ENCODE peak calls at places on chromosomes 13 and 19, in ten cellular contexts. I, C, U, J, V, N, G, Q, Z and E are unnamed samples.

GRCh38 chr13:35720690-35721554 is 244.4 kb upstream of the MAB21L1 start:
- DNase-seq in I (peak), C (peak), U (peak), J (peak), V (peak), N (peak), G (no peak), Q (peak), Z (peak), E (peak)

GRCh38 chr19:47415953-47416666 is 3.2 kb downstream of the MEIS3 start:
- DNase-seq in I (no peak), C (no peak), U (no peak), J (no peak), V (peak), N (no peak), G (no peak), Q (no peak), Z (no peak), E (no peak)

GRCh38 chr13:77980592-77980991 is 62.0 kb upstream of the EDNRB start:
- DNase-seq in I (no peak), C (no peak), U (no peak), J (no peak), V (no peak), N (no peak), G (no peak), Q (no peak), Z (no peak), E (peak)

GRCh38 chr13:57629821-57630235 is 1.7 kb upstream of the PCDH17 start:
- DNase-seq in I (no peak), C (peak), U (no peak), J (peak), V (no peak), N (peak), G (no peak), Q (no peak), Z (peak), E (peak)

GRCh38 chr13:79128158-79128557 is 277.9 kb downstream of the RBM26 start:
- DNase-seq in I (no peak), C (no peak), U (peak), J (no peak), V (peak), N (no peak), G (peak), Q (no peak), Z (no peak), E (no peak)

GRCh38 chr13:95833713-95834112 is 156.8 kb downstream of the DNAJC3 start:
- DNase-seq in I (no peak), C (no peak), U (no peak), J (no peak), V (no peak), N (no peak), G (no peak), Q (no peak), Z (no peak), E (peak)

GRCh38 chr13:19601749-19602725 is 31.4 kb upstream of the MPHOSPH8 start:
- DNase-seq in I (peak), C (peak), U (peak), J (peak), V (peak), N (peak), G (no peak), Q (no peak), Z (peak), E (peak)

GRCh38 chr19:15112385-15112784 is 5.2 kb downstream of the SYDE1 start:
- DNase-seq in I (no peak), C (peak), U (peak), J (peak), V (no peak), N (peak), G (no peak), Q (peak), Z (peak), E (no peak)

GRCh38 chr13:99191900-99192399 is 8.7 kb upstream of the UBAC2 start:
- DNase-seq in I (no peak), C (no peak), U (no peak), J (no peak), V (no peak), N (no peak), G (no peak), Q (no peak), Z (no peak), E (no peak)

GRCh38 chr13:40539954-40540706 is 126.3 kb downstream of the FOXO1 start:
- DNase-seq in I (peak), C (no peak), U (peak), J (no peak), V (no peak), N (no peak), G (no peak), Q (peak), Z (no peak), E (peak)

GRCh38 chr19:41218615-41219507 is at the start of gene AXL:
- DNase-seq in I (peak), C (peak), U (peak), J (peak), V (no peak), N (peak), G (no peak), Q (peak), Z (peak), E (peak)

GRCh38 chr13:49348748-49349147 is 95.1 kb downstream of the CAB39L start:
- DNase-seq in I (no peak), C (peak), U (no peak), J (no peak), V (no peak), N (peak), G (no peak), Q (no peak), Z (no peak), E (no peak)

GRCh38 chr19:45305421-45305820 is 17.3 kb downstream of the CKM start:
- DNase-seq in I (no peak), C (no peak), U (peak), J (no peak), V (no peak), N (no peak), G (no peak), Q (no peak), Z (no peak), E (no peak)
- TF ChIP-seq MAX in I (no peak), C (no peak), U (no peak), J (no peak), V (no peak), N (no peak), G (no peak), Q (no peak), Z (no peak), E (no peak)

GRCh38 chr19:35295792-35296462 is 4.0 kb downstream of the MAG start:
- DNase-seq in I (no peak), C (peak), U (no peak), J (no peak), V (no peak), N (peak), G (no peak), Q (no peak), Z (peak), E (no peak)
- TF ChIP-seq MAX in I (no peak), C (peak), U (no peak), J (no peak), V (no peak), N (peak), G (no peak), Q (no peak), Z (peak), E (no peak)

GRCh38 chr13:32905063-32905863 is 111.0 kb upstream of the KL start:
- DNase-seq in I (no peak), C (no peak), U (no peak), J (no peak), V (peak), N (no peak), G (peak), Q (no peak), Z (no peak), E (no peak)

GRCh38 chr13:32904271-32904670 is 112.0 kb upstream of the KL start:
- DNase-seq in I (no peak), C (no peak), U (no peak), J (no peak), V (no peak), N (no peak), G (no peak), Q (no peak), Z (no peak), E (no peak)

GRCh38 chr13:32901994-32902780 is 114.0 kb upstream of the KL start:
- DNase-seq in I (no peak), C (no peak), U (no peak), J (no peak), V (no peak), N (no peak), G (no peak), Q (no peak), Z (no peak), E (no peak)

GRCh38 chr13:32903720-32904119 is 112.5 kb upstream of the KL start:
- DNase-seq in I (no peak), C (no peak), U (no peak), J (no peak), V (no peak), N (no peak), G (no peak), Q (no peak), Z (no peak), E (no peak)

GRCh38 chr13:32902898-32903297 is 113.3 kb upstream of the KL start:
- DNase-seq in I (no peak), C (no peak), U (no peak), J (no peak), V (no peak), N (peak), G (no peak), Q (no peak), Z (no peak), E (no peak)
- TF ChIP-seq MAX in I (no peak), C (no peak), U (no peak), J (no peak), V (no peak), N (no peak), G (no peak), Q (no peak), Z (no peak), E (no peak)

GRCh38 chr13:43894438-43894837 is 14.7 kb downstream of the LACC1 start:
- DNase-seq in I (no peak), C (no peak), U (no peak), J (no peak), V (peak), N (no peak), G (no peak), Q (no peak), Z (no peak), E (no peak)
- TF ChIP-seq MAX in I (no peak), C (no peak), U (no peak), J (no peak), V (no peak), N (no peak), G (no peak), Q (no peak), Z (no peak), E (no peak)

GRCh38 chr19:39874404-39874803 is 28.2 kb upstream of the FBL start:
- DNase-seq in I (no peak), C (no peak), U (no peak), J (no peak), V (no peak), N (no peak), G (no peak), Q (no peak), Z (no peak), E (no peak)
- TF ChIP-seq MAX in I (no peak), C (no peak), U (no peak), J (no peak), V (no peak), N (no peak), G (no peak), Q (no peak), Z (no peak), E (no peak)